ENCODE peak calls at places on chromosomes 4 and X, in six cellular contexts. H is suprapubic skin, B is A549, U is K562, E is ovary, O is SK-N-SH. Y is an unnamed sample.

GRCh38 chrX:17170973-17171372 is 204.0 kb upstream of the NHS start:
- DNase-seq in H (no peak), B (no peak), U (no peak), E (peak; percentile 25), O (no peak), Y (no peak)

GRCh38 chrX:154012336-154012991 is 7.2 kb downstream of the IRAK1 start:
- DNase-seq in H (no peak), B (no peak), U (no peak), E (no peak), O (no peak), Y (no peak)

GRCh38 chr4:14871676-14872430 is 130.4 kb upstream of the CPEB2 start:
- DNase-seq in H (no peak), B (no peak), U (peak; percentile 55), E (no peak), O (no peak), Y (peak; percentile 61)

GRCh38 chr4:134906404-134907023 is 704.9 kb upstream of the PABPC4L start:
- DNase-seq in H (no peak), B (no peak), U (no peak), E (no peak), O (peak; percentile 2), Y (no peak)

GRCh38 chr4:26087108-26087507 is 173.1 kb downstream of the SMIM20 start:
- DNase-seq in H (no peak), B (no peak), U (no peak), E (no peak), O (no peak), Y (no peak)

GRCh38 chrX:107677501-107677901 is 49.2 kb downstream of the PRPS1 start:
- DNase-seq in H (no peak), B (no peak), U (no peak), E (no peak), O (no peak), Y (no peak)

GRCh38 chrX:19953145-19953544 is 37.7 kb downstream of the BCLAF3 start:
- DNase-seq in H (no peak), B (no peak), U (no peak), E (no peak), O (no peak), Y (no peak)

GRCh38 chr4:87492617-87493016 is 36.6 kb downstream of the SPARCL1 start:
- DNase-seq in H (no peak), B (no peak), U (no peak), E (no peak), O (no peak), Y (no peak)

GRCh38 chr4:174192943-174193342 is 90.5 kb downstream of the FBXO8 start:
- DNase-seq in H (no peak), B (no peak), U (peak; percentile 40), E (no peak), O (peak; percentile 44), Y (no peak)

GRCh38 chr4:90185416-90185815 is 58.2 kb downstream of the CCSER1 start:
- DNase-seq in H (no peak), B (no peak), U (no peak), E (no peak), O (no peak), Y (no peak)

GRCh38 chrX:109281478-109282275 is 200.2 kb downstream of the GUCY2F start:
- DNase-seq in H (no peak), B (no peak), U (peak; percentile 0), E (no peak), O (no peak), Y (peak; percentile 56)

GRCh38 chr4:169225058-169225751 is 45.6 kb downstream of the SH3RF1 start:
- DNase-seq in H (no peak), B (peak; percentile 39), U (no peak), E (no peak), O (no peak), Y (no peak)

GRCh38 chrX:136779346-136779781 is 1.4 kb downstream of the ARHGEF6 start:
- DNase-seq in H (no peak), B (no peak), U (no peak), E (no peak), O (no peak), Y (no peak)

GRCh38 chrX:140762061-140762460 is 52.5 kb downstream of the LINC00632 start:
- DNase-seq in H (no peak), B (peak; percentile 21), U (peak; percentile 43), E (peak; percentile 32), O (peak; percentile 50), Y (peak; percentile 38)

GRCh38 chr4:144582105-144582850 is 63.7 kb upstream of the HHIP start:
- DNase-seq in H (no peak), B (no peak), U (no peak), E (no peak), O (no peak), Y (no peak)

GRCh38 chrX:119887721-119888425 is 7.8 kb upstream of the AKAP14 start:
- DNase-seq in H (peak; percentile 78), B (peak; percentile 78), U (peak; percentile 79), E (peak; percentile 24), O (peak; percentile 86), Y (peak; percentile 54)

GRCh38 chr4:175790067-175790466 is 22.0 kb downstream of the GPM6A start:
- DNase-seq in H (no peak), B (no peak), U (no peak), E (no peak), O (no peak), Y (no peak)

GRCh38 chr4:16082424-16083216 is 1.2 kb downstream of the PROM1 start:
- DNase-seq in H (peak; percentile 83), B (peak; percentile 20), U (no peak), E (no peak), O (peak; percentile 73), Y (no peak)

GRCh38 chr4:43682551-43682950 is 766.1 kb downstream of the KCTD8 start:
- DNase-seq in H (no peak), B (no peak), U (no peak), E (no peak), O (no peak), Y (no peak)

DNA sequence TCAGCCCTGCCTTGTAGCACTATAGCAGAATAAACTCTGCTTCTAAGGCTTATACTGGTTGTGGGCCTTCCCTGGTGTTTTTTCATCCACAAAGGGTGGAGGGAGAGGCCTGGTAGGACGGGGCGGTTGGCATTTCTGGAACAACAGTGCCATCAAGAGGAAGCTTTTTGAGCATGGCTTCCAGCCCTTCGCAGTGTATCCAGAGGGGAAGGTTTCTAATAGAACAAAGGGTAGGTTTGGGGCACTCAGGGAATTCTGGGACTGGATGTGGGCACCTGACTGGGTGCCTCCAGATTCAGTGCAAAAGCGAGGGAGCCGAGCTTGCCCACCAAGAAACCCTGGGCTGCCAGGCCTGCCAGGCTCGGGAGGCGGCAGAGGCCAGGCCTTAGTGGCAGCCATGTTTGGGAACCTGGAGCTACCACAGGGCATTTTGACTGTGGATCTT is 229.6 kb upstream of the AGTR2 start:
- DNase-seq in H (no peak), B (no peak), U (peak; percentile 43), E (peak; percentile 85), O (peak; percentile 78), Y (peak; percentile 88)
- TF ChIP-seq CTCF in H (no peak), B (no peak), U (peak; percentile 11), E (peak; percentile 16), O (peak; percentile 65), Y (no peak)

DNA sequence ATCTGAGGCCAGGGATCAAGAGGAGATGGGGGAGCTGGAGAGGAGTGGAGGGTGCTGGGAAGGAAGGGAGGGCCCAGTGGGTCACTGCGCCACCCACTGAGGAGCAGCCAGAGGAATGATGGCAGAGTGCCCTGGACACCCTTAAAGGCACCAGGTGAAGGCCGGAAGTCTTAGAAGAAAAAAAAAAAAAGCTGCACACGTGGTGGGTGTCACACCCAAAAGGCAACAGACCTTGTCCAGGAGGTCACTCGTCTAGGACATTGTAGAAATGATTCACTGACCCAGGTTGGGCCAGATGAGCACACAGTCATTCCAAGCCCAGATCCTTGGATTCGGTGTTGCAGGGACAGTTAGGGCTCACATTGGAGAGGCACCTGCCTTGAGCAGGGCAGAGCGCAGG is 93.5 kb upstream of the TRIM2 start:
- DNase-seq in H (no peak), B (no peak), U (no peak), E (no peak), O (no peak), Y (no peak)
- TF ChIP-seq EP300 in H (no peak), B (no peak), U (no peak), E (no peak), O (no peak), Y (no peak)

DNA sequence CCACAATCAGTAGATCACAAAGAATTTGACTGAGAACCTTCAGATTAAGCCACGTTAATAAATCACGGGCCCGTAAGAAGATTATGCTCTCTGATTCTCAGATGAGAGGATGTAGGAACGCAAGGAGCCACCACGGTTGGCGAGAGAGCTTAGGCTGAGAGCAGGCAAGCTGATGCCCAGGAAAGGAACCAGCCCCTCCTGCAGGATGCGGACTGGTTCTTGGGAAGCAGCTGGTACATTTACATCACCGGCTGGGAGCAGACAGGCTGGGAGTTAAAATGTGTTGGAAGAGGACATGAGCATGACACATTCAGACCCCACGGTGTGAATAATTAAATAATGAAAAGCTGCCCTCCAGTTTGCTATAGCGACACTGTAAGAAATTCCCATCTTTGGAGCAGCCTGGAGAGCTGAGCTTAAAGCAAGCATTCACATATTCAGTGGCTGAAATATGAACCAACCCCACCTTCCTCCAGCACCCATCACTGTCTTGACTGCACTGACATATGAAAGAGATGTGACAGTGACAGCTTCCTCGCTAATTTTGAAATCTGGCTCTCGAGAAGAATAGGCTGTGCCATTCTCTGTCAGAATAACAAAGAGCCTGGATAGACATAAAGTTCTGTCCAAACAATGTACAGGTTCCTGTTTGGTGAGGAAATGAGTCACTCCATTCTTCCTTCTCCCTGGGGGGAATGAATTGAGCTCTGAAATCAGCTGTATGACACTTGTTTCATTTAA is 33.1 kb downstream of the LNX1 start:
- DNase-seq in H (no peak), B (no peak), U (no peak), E (no peak), O (no peak), Y (no peak)
- TF ChIP-seq CTCF in H (no peak), B (no peak), U (no peak), E (no peak), O (peak; percentile 15), Y (no peak)

GRCh38 chr4:147648656-147649055 is 31.5 kb downstream of the TMEM184C start:
- DNase-seq in H (no peak), B (no peak), U (no peak), E (no peak), O (no peak), Y (no peak)

GRCh38 chr4:147655639-147656038 is 28.3 kb downstream of the PRMT9 start:
- DNase-seq in H (no peak), B (no peak), U (no peak), E (no peak), O (no peak), Y (no peak)

GRCh38 chr4:147651563-147651962 is 32.4 kb downstream of the PRMT9 start:
- DNase-seq in H (no peak), B (no peak), U (no peak), E (no peak), O (no peak), Y (no peak)
- TF ChIP-seq EP300 in H (no peak), B (no peak), U (no peak), E (no peak), O (no peak), Y (no peak)

DNA sequence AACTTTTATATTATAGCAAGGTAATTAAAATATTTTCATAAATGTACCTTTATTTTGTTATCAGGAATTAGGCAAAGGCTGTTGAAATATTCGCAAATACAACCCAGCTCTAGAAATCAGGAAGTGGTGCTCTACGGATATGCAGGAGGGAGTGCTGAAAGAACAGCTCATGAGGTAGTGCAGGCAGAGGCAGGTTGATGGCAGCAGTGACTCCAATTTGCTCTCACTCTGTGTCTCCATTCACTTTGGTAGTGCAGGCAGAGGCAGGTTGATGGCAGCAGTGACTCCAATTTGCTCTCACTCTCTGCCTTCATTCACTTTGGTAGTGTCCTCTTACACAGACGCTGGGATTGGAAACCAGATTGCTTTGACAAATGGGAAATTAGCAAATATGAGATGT is 277.9 kb downstream of the TRIML1 start:
- DNase-seq in H (no peak), B (no peak), U (no peak), E (no peak), O (no peak), Y (no peak)
- TF ChIP-seq CTCF in H (no peak), B (no peak), U (no peak), E (no peak), O (no peak), Y (no peak)

Y was measured in stomach.